ENCODE peak calls at places on chromosome 11, in four cellular contexts. One of them, this sample, is unnamed.
A peak's percentile ranks its signal among the peaks of the same experiment; 100 is the strongest.

GRCh38 chr11:59173964-59174663 is 2.2 kb downstream of the DTX4 start:
- DNase-seq in tibial artery: no peak
- DNase-seq in adipocyte: peak; percentile 75
- DNase-seq in right lobe of liver: peak; percentile 76
- DNase-seq in this sample: no peak

GRCh38 chr11:13669544-13670488 is 1.3 kb downstream of the FAR1 start:
- DNase-seq in tibial artery: no peak
- DNase-seq in adipocyte: peak; percentile 60
- DNase-seq in right lobe of liver: no peak
- DNase-seq in this sample: no peak

GRCh38 chr11:60782393-60783140 is 2.6 kb upstream of the MS4A10 start:
- DNase-seq in tibial artery: no peak
- DNase-seq in adipocyte: no peak
- DNase-seq in right lobe of liver: no peak
- DNase-seq in this sample: no peak

GRCh38 chr11:34654491-34655334 is 33.8 kb downstream of the EHF start:
- DNase-seq in tibial artery: peak; percentile 78
- DNase-seq in adipocyte: peak; percentile 87
- DNase-seq in right lobe of liver: peak; percentile 83
- DNase-seq in this sample: no peak

GRCh38 chr11:118625036-118625690 is 17.7 kb downstream of the PHLDB1 start:
- DNase-seq in tibial artery: no peak
- DNase-seq in adipocyte: no peak
- DNase-seq in right lobe of liver: no peak
- DNase-seq in this sample: no peak

GRCh38 chr11:10758959-10759358 is 7.9 kb downstream of the CTR9 start:
- DNase-seq in tibial artery: no peak
- DNase-seq in adipocyte: no peak
- DNase-seq in right lobe of liver: no peak
- DNase-seq in this sample: no peak

GRCh38 chr11:34480339-34480738 is 33.3 kb downstream of the ELF5 start:
- DNase-seq in tibial artery: no peak
- DNase-seq in adipocyte: peak; percentile 32
- DNase-seq in right lobe of liver: no peak
- DNase-seq in this sample: no peak

GRCh38 chr11:8230921-8231847 is 32.5 kb downstream of the LMO1 start:
- DNase-seq in tibial artery: no peak
- DNase-seq in adipocyte: no peak
- DNase-seq in right lobe of liver: no peak
- DNase-seq in this sample: no peak

GRCh38 chr11:78560826-78561484 is 13.7 kb downstream of the NARS2 start:
- DNase-seq in tibial artery: no peak
- DNase-seq in adipocyte: no peak
- DNase-seq in right lobe of liver: no peak
- DNase-seq in this sample: no peak
- H3K4me3 ChIP-seq in tibial artery: no peak overlapping the region
- H3K4me3 ChIP-seq in adipocyte: peak overlapping the region; percentile 7
- H3K4me3 ChIP-seq in right lobe of liver: no peak overlapping the region
- H3K4me3 ChIP-seq in this sample: peak overlapping the region; percentile 15

GRCh38 chr11:88329563-88330250 is 7.8 kb downstream of the CTSC start:
- DNase-seq in tibial artery: no peak
- DNase-seq in adipocyte: no peak
- DNase-seq in right lobe of liver: no peak
- DNase-seq in this sample: no peak
- H3K4me3 ChIP-seq in tibial artery: no peak overlapping the region
- H3K4me3 ChIP-seq in adipocyte: no peak overlapping the region
- H3K4me3 ChIP-seq in right lobe of liver: no peak overlapping the region
- H3K4me3 ChIP-seq in this sample: no peak overlapping the region

GRCh38 chr11:78902771-78903507 is 328.3 kb upstream of the NARS2 start:
- DNase-seq in tibial artery: no peak
- DNase-seq in adipocyte: no peak
- DNase-seq in right lobe of liver: no peak
- DNase-seq in this sample: no peak
- H3K4me3 ChIP-seq in tibial artery: no peak overlapping the region
- H3K4me3 ChIP-seq in adipocyte: no peak overlapping the region
- H3K4me3 ChIP-seq in right lobe of liver: peak overlapping the region; percentile 26
- H3K4me3 ChIP-seq in this sample: no peak overlapping the region

DNA sequence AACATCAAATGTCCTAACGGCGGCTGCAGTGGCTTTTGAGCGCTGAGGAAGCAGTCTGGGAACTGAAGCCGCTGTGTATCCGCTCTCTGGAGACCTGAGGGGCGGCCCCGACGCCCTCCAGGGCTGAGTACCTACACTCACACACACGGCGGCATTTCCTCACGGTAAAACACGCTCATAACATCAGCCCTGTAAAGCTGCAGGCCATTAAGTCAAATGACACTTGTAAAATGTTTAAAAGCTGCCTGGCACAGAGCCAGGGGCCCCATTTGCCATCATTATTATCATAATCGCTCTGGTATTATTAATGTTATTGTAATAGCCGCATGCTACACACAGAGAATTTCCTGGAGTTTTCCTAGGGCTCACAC is 5.1 kb downstream of the CARS1 start:
- DNase-seq in tibial artery: no peak
- DNase-seq in adipocyte: no peak
- DNase-seq in right lobe of liver: no peak
- DNase-seq in this sample: no peak
- H3K4me3 ChIP-seq in tibial artery: no peak overlapping the region
- H3K4me3 ChIP-seq in adipocyte: no peak overlapping the region
- H3K4me3 ChIP-seq in right lobe of liver: no peak overlapping the region
- H3K4me3 ChIP-seq in this sample: no peak overlapping the region

This sample was measured in epithelial cell of proximal tubule.